ENCODE peak calls at places on chromosomes 16 and 17, in six cellular contexts. T, H, B, V, Y and Z are unnamed samples.
A peak's percentile ranks its signal among the peaks of the same experiment; 100 is the strongest.

GRCh38 chr16:64253114-64253513 is 868.7 kb downstream of the CDH11 start:
- DNase-seq in T (no peak), H (no peak), B (peak; percentile 27), V (no peak), Y (no peak), Z (no peak)

GRCh38 chr16:87138316-87138715 is 178.9 kb downstream of the C16orf95 start:
- DNase-seq in T (no peak), H (no peak), B (no peak), V (no peak), Y (no peak), Z (no peak)

GRCh38 chr16:74868035-74868434 is 93.4 kb upstream of the FA2H start:
- DNase-seq in T (no peak), H (no peak), B (no peak), V (no peak), Y (no peak), Z (no peak)

GRCh38 chr17:59357219-59357699 is 25.8 kb downstream of the YPEL2 start:
- DNase-seq in T (no peak), H (no peak), B (no peak), V (no peak), Y (no peak), Z (no peak)

GRCh38 chr16:55725055-55725777 is 69.4 kb downstream of the SLC6A2 start:
- DNase-seq in T (no peak), H (no peak), B (no peak), V (no peak), Y (no peak), Z (no peak)

GRCh38 chr17:19672009-19672837 is 23.7 kb downstream of the ALDH3A2 start:
- DNase-seq in T (peak; percentile 54), H (no peak), B (no peak), V (peak; percentile 47), Y (no peak), Z (no peak)

GRCh38 chr17:39633570-39634183 is 3.3 kb upstream of the STARD3 start:
- DNase-seq in T (no peak), H (no peak), B (no peak), V (no peak), Y (no peak), Z (no peak)

GRCh38 chr17:39400547-39401411 is 647 bp downstream of the FBXL20 start:
- DNase-seq in T (no peak), H (no peak), B (no peak), V (no peak), Y (no peak), Z (peak; percentile 11)

GRCh38 chr16:31052131-31052530 is 18.8 kb downstream of the STX4 start:
- DNase-seq in T (peak; percentile 98), H (peak; percentile 93), B (peak; percentile 99), V (peak; percentile 92), Y (no peak), Z (no peak)

GRCh38 chr16:68885321-68885720 is 42.0 kb downstream of the TANGO6 start:
- DNase-seq in T (no peak), H (no peak), B (no peak), V (no peak), Y (no peak), Z (peak; percentile 57)

GRCh38 chr16:78988361-78988992 is 612.1 kb downstream of the MAF start:
- DNase-seq in T (no peak), H (no peak), B (no peak), V (no peak), Y (no peak), Z (no peak)

GRCh38 chr16:82456683-82457082 is 170.1 kb upstream of the CDH13 start:
- DNase-seq in T (peak; percentile 73), H (peak; percentile 4), B (peak; percentile 49), V (peak; percentile 27), Y (no peak), Z (peak; percentile 84)

GRCh38 chr17:20981046-20981920 is 61.5 kb downstream of the USP22 start:
- DNase-seq in T (no peak), H (no peak), B (no peak), V (no peak), Y (no peak), Z (no peak)

GRCh38 chr16:25151996-25152395 is 40.5 kb downstream of the LCMT1 start:
- DNase-seq in T (peak; percentile 98), H (peak; percentile 2), B (peak; percentile 45), V (peak; percentile 63), Y (no peak), Z (no peak)

GRCh38 chr16:819336-819735 is 18.8 kb upstream of the GNG13 start:
- DNase-seq in T (no peak), H (no peak), B (no peak), V (no peak), Y (no peak), Z (no peak)

GRCh38 chr17:82065638-82066303 is at the start of gene DUS1L:
- DNase-seq in T (no peak), H (no peak), B (peak; percentile 54), V (no peak), Y (no peak), Z (peak; percentile 22)

GRCh38 chr17:2723505-2723996 is 12.0 kb upstream of the CLUH start:
- DNase-seq in T (no peak), H (no peak), B (no peak), V (no peak), Y (no peak), Z (no peak)